ENCODE peak calls at places on chromosomes 11 and 22, in six cellular contexts. R is IMR-90, V is breast epithelium, U is transverse colon, E is suprapubic skin, J is NB4. L is an unnamed sample.
A peak's percentile ranks its signal among the peaks of the same experiment; 100 is the strongest.

GRCh38 chr22:42316988-42317387 is 46.5 kb upstream of the TCF20 start:
- DNase-seq in R (no peak), V (no peak), U (peak; percentile 86), E (no peak), J (peak; percentile 41), L (no peak)

GRCh38 chr11:86099727-86100320 is 30.9 kb upstream of the PICALM start:
- DNase-seq in R (peak; percentile 71), V (no peak), U (peak; percentile 28), E (no peak), J (no peak), L (no peak)

GRCh38 chr11:15629690-15630321 is 515.1 kb downstream of the INSC start:
- DNase-seq in R (no peak), V (no peak), U (peak; percentile 62), E (no peak), J (peak; percentile 43), L (no peak)

GRCh38 chr11:73215191-73216134 is 2.6 kb upstream of the P2RY2 start:
- DNase-seq in R (no peak), V (no peak), U (no peak), E (no peak), J (peak; percentile 83), L (no peak)

GRCh38 chr11:87604350-87604749 is 566.6 kb downstream of the TMEM135 start:
- DNase-seq in R (no peak), V (no peak), U (no peak), E (no peak), J (no peak), L (no peak)

GRCh38 chr11:16365456-16366355 is 9.4 kb upstream of the SOX6 start:
- DNase-seq in R (peak; percentile 40), V (no peak), U (no peak), E (no peak), J (no peak), L (no peak)

GRCh38 chr11:45917623-45918330 is at the start of gene PEX16:
- DNase-seq in R (peak; percentile 100), V (peak; percentile 95), U (peak; percentile 97), E (peak; percentile 99), J (peak; percentile 99), L (peak; percentile 92)

GRCh38 chr11:62879150-62879549 is 1.5 kb upstream of the SLC3A2 start:
- DNase-seq in R (no peak), V (no peak), U (no peak), E (no peak), J (peak; percentile 35), L (no peak)

GRCh38 chr11:116517584-116517983 is 255.2 kb downstream of the BUD13 start:
- DNase-seq in R (no peak), V (no peak), U (no peak), E (no peak), J (no peak), L (no peak)

GRCh38 chr22:23268877-23269276 is 88.6 kb downstream of the BCR start:
- DNase-seq in R (no peak), V (no peak), U (no peak), E (no peak), J (no peak), L (no peak)

GRCh38 chr11:77589181-77589520 is 602 bp upstream of the AQP11 start:
- DNase-seq in R (no peak), V (no peak), U (no peak), E (no peak), J (no peak), L (no peak)

GRCh38 chr22:49196046-49196511 is 631.6 kb downstream of the BRD1 start:
- DNase-seq in R (no peak), V (peak; percentile 40), U (no peak), E (peak; percentile 33), J (no peak), L (no peak)

GRCh38 chr11:8035225-8035846 is 45.7 kb upstream of the TUB start:
- DNase-seq in R (no peak), V (no peak), U (no peak), E (no peak), J (no peak), L (peak; percentile 35)

GRCh38 chr11:702731-703461 is 3.1 kb upstream of the EPS8L2 start:
- DNase-seq in R (no peak), V (peak; percentile 70), U (peak; percentile 77), E (peak; percentile 68), J (no peak), L (no peak)

GRCh38 chr11:112885744-112886706 is 75.2 kb upstream of the NCAM1 start:
- DNase-seq in R (no peak), V (no peak), U (no peak), E (no peak), J (no peak), L (no peak)

GRCh38 chr11:43694477-43694876 is 13.9 kb downstream of the HSD17B12 start:
- DNase-seq in R (no peak), V (no peak), U (no peak), E (no peak), J (no peak), L (no peak)

GRCh38 chr11:70207531-70208131 is 4.5 kb downstream of the FADD start:
- DNase-seq in R (no peak), V (no peak), U (no peak), E (no peak), J (no peak), L (no peak)

DNA sequence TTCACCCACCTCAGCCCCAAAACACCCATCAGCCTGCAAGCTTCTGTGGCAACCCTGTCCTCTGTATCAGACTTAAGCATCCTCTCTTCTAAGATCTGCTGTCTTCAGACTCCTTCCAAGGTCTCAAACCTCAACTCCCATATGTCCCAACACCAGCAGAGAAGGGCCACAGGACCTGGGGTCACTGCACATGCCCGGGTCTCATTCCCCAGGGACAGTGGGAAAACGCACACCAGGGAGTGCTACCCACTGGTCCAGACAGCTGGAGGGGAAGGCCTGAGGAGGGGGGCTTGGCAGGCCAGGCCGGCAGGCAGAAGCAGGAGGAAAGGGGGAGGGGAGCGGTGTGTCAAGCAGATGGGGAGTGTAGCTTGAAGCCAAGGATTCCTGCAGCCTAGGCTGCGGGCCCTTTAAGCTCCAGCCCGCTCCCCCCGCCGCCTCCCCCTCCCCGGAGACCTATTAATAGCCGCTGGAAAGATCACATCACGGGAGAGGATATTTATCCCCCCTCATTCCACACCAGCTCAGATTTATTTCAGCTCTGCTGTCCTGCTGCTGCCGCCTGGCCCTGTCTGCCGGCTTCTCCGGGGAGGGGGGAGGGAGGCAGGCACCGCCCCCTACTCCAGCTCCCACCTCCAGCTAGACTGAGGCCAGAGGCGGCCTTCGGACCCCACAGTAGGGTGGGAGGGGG is 16.7 kb downstream of the BCL9L start:
- DNase-seq in R (peak; percentile 92), V (peak; percentile 77), U (peak; percentile 71), E (peak; percentile 82), J (no peak), L (peak; percentile 77)
- TF ChIP-seq POLR2A in R (peak; percentile 83), V (no peak), U (peak; percentile 37), E (no peak), J (no peak), L (peak; percentile 25)

DNA sequence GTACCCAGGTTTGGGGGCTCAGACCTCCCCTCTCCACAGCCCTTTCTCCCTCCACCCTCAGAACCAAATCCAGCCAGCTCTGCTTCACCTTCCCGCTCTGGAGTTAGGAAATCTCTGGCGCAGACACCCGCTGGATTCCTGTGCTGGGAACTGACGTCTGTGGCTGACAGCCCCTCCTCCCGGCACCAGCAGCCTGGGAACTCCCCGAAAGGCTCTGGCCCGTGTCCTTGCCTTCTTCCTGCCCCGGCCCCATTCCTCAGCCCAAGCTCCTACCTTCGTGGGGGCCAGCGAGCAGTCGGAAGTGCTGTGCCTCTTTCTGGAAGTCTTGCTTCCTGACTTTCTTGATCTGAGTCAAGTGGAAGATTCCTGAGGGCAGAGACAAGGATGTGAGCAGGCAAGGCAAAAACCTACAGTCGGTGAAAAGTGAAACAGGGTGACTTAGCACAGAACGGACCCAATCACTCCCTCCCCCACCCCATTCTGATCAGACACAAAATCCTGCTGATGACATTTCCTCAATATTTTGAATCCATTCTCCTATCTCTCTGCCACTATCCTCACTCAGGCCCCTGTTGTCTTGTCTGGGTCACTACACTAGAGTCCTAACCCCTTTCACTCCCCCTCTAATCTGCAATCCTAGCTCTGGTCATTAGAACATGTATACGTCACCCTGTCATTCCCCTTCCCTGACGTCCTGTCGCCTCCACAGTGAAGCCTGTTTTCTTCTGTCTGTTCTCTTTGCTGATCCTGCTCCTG is 34.1 kb downstream of the CHRDL2 start:
- DNase-seq in R (peak; percentile 96), V (peak; percentile 71), U (peak; percentile 72), E (peak; percentile 86), J (no peak), L (peak; percentile 44)
- TF ChIP-seq POLR2A in R (peak; percentile 75), V (peak; percentile 39), U (peak; percentile 10), E (no peak), J (no peak), L (no peak)

DNA sequence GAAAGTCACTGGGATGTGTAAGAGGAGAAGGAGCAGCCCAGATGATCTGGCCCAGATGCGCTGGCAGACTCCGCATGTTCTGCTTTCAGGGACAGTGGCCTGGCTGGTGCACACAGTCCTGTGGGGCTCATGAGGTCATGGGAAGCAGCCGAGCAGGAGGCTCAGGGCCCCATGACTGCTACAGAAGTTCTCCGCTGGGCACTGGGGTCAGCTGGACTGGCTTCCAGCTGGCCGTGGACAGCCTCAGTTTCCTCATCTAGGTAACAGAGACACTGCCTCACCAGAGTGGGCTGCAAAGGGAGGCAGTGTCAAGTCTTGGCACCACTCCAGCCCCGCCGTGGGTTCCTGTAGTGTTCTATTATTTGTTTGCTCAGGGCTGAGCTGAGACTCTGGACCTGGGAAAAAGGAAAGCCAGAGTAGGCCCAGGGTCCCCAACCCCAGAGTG is 45.1 kb downstream of the MED15 start:
- DNase-seq in R (peak; percentile 42), V (no peak), U (peak; percentile 52), E (peak; percentile 86), J (no peak), L (peak; percentile 81)
- TF ChIP-seq POLR2A in R (no peak), V (no peak), U (no peak), E (no peak), J (no peak), L (no peak)

GRCh38 chr11:126329644-126330200 is 25.8 kb upstream of the ST3GAL4 start:
- DNase-seq in R (peak; percentile 17), V (no peak), U (no peak), E (no peak), J (no peak), L (no peak)

GRCh38 chr11:126328938-126329643 is 25.2 kb downstream of the DCPS start:
- DNase-seq in R (no peak), V (no peak), U (no peak), E (no peak), J (no peak), L (no peak)

GRCh38 chr11:126328001-126328390 is 24.1 kb downstream of the DCPS start:
- DNase-seq in R (no peak), V (no peak), U (no peak), E (no peak), J (no peak), L (no peak)

GRCh38 chr11:126328444-126328843 is 24.6 kb downstream of the DCPS start:
- DNase-seq in R (no peak), V (no peak), U (no peak), E (no peak), J (no peak), L (no peak)

GRCh38 chr11:126327280-126328000 is 23.6 kb downstream of the DCPS start:
- DNase-seq in R (no peak), V (no peak), U (no peak), E (no peak), J (no peak), L (no peak)
- TF ChIP-seq POLR2A in R (no peak), V (no peak), U (no peak), E (no peak), J (no peak), L (no peak)